ENCODE peak calls at places on chromosome 1, in nine cellular contexts. One of them, this sample, is unnamed.

GRCh38 chr1:243525085-243525487 is 269.2 kb downstream of the SDCCAG8 start:
- DNase-seq in brain microvascular endothelial cell: peak; percentile 53
- DNase-seq in fibroblast of mammary gland: peak; percentile 90
- DNase-seq in pancreas: no peak
- DNase-seq in fibroblast of lung: peak; percentile 63
- DNase-seq in mesendoderm: no peak
- DNase-seq in cardiac fibroblast: peak; percentile 91
- DNase-seq in uterus: no peak
- DNase-seq in left ventricle myocardium inferior: no peak
- DNase-seq in this sample: no peak

GRCh38 chr1:168454211-168454815 is 89.5 kb downstream of the XCL2 start:
- DNase-seq in brain microvascular endothelial cell: no peak
- DNase-seq in fibroblast of mammary gland: peak; percentile 87
- DNase-seq in pancreas: no peak
- DNase-seq in fibroblast of lung: no peak
- DNase-seq in mesendoderm: no peak
- DNase-seq in cardiac fibroblast: no peak
- DNase-seq in uterus: no peak
- DNase-seq in left ventricle myocardium inferior: no peak
- DNase-seq in this sample: no peak

GRCh38 chr1:239987103-239987745 is 104.5 kb upstream of the FMN2 start:
- DNase-seq in brain microvascular endothelial cell: peak; percentile 67
- DNase-seq in fibroblast of mammary gland: peak; percentile 65
- DNase-seq in pancreas: no peak
- DNase-seq in fibroblast of lung: peak; percentile 70
- DNase-seq in mesendoderm: peak; percentile 32
- DNase-seq in cardiac fibroblast: peak; percentile 73
- DNase-seq in uterus: no peak
- DNase-seq in left ventricle myocardium inferior: no peak
- DNase-seq in this sample: no peak

GRCh38 chr1:196464545-196464944 is 143.7 kb downstream of the KCNT2 start:
- DNase-seq in brain microvascular endothelial cell: peak; percentile 14
- DNase-seq in fibroblast of mammary gland: peak; percentile 49
- DNase-seq in pancreas: no peak
- DNase-seq in fibroblast of lung: peak; percentile 67
- DNase-seq in mesendoderm: no peak
- DNase-seq in cardiac fibroblast: no peak
- DNase-seq in uterus: no peak
- DNase-seq in left ventricle myocardium inferior: no peak
- DNase-seq in this sample: no peak

GRCh38 chr1:100034465-100034864 is 64.7 kb downstream of the SLC35A3 start:
- DNase-seq in brain microvascular endothelial cell: no peak
- DNase-seq in fibroblast of mammary gland: peak; percentile 47
- DNase-seq in pancreas: no peak
- DNase-seq in fibroblast of lung: peak; percentile 57
- DNase-seq in mesendoderm: peak; percentile 64
- DNase-seq in cardiac fibroblast: peak; percentile 53
- DNase-seq in uterus: no peak
- DNase-seq in left ventricle myocardium inferior: no peak
- DNase-seq in this sample: no peak

GRCh38 chr1:187685338-187685737 is 856.6 kb downstream of the PLA2G4A start:
- DNase-seq in brain microvascular endothelial cell: peak; percentile 14
- DNase-seq in fibroblast of mammary gland: peak; percentile 59
- DNase-seq in pancreas: no peak
- DNase-seq in fibroblast of lung: peak; percentile 83
- DNase-seq in mesendoderm: no peak
- DNase-seq in cardiac fibroblast: peak; percentile 61
- DNase-seq in uterus: no peak
- DNase-seq in left ventricle myocardium inferior: no peak
- DNase-seq in this sample: no peak

GRCh38 chr1:57411262-57411661 is 12.6 kb downstream of the DAB1 start:
- DNase-seq in brain microvascular endothelial cell: no peak
- DNase-seq in fibroblast of mammary gland: peak; percentile 14
- DNase-seq in pancreas: no peak
- DNase-seq in fibroblast of lung: peak; percentile 46
- DNase-seq in mesendoderm: peak; percentile 72
- DNase-seq in cardiac fibroblast: peak; percentile 2
- DNase-seq in uterus: no peak
- DNase-seq in left ventricle myocardium inferior: no peak
- DNase-seq in this sample: no peak

GRCh38 chr1:93123141-93123783 is 44.2 kb downstream of the MTF2 start:
- DNase-seq in brain microvascular endothelial cell: peak; percentile 40
- DNase-seq in fibroblast of mammary gland: no peak
- DNase-seq in pancreas: no peak
- DNase-seq in fibroblast of lung: peak; percentile 33
- DNase-seq in mesendoderm: no peak
- DNase-seq in cardiac fibroblast: no peak
- DNase-seq in uterus: no peak
- DNase-seq in left ventricle myocardium inferior: no peak
- DNase-seq in this sample: no peak

GRCh38 chr1:54069792-54070548 is 16.6 kb downstream of the TCEANC2 start:
- DNase-seq in brain microvascular endothelial cell: peak; percentile 49
- DNase-seq in fibroblast of mammary gland: peak; percentile 64
- DNase-seq in pancreas: no peak
- DNase-seq in fibroblast of lung: peak; percentile 74
- DNase-seq in mesendoderm: peak; percentile 57
- DNase-seq in cardiac fibroblast: peak; percentile 71
- DNase-seq in uterus: no peak
- DNase-seq in left ventricle myocardium inferior: no peak
- DNase-seq in this sample: no peak

GRCh38 chr1:166588741-166589140 is 250.5 kb upstream of the POGK start:
- DNase-seq in brain microvascular endothelial cell: no peak
- DNase-seq in fibroblast of mammary gland: no peak
- DNase-seq in pancreas: no peak
- DNase-seq in fibroblast of lung: no peak
- DNase-seq in mesendoderm: no peak
- DNase-seq in cardiac fibroblast: no peak
- DNase-seq in uterus: no peak
- DNase-seq in left ventricle myocardium inferior: no peak
- DNase-seq in this sample: no peak

GRCh38 chr1:154154534-154155181 is at the start of gene NUP210L:
- DNase-seq in brain microvascular endothelial cell: peak; percentile 17
- DNase-seq in fibroblast of mammary gland: peak; percentile 44
- DNase-seq in pancreas: no peak
- DNase-seq in fibroblast of lung: peak; percentile 74
- DNase-seq in mesendoderm: peak; percentile 83
- DNase-seq in cardiac fibroblast: peak; percentile 53
- DNase-seq in uterus: peak; percentile 59
- DNase-seq in left ventricle myocardium inferior: peak; percentile 92
- DNase-seq in this sample: peak; percentile 90

GRCh38 chr1:980137-980571 is 1.7 kb downstream of the PERM1 start:
- DNase-seq in brain microvascular endothelial cell: no peak
- DNase-seq in fibroblast of mammary gland: no peak
- DNase-seq in pancreas: no peak
- DNase-seq in fibroblast of lung: no peak
- DNase-seq in mesendoderm: no peak
- DNase-seq in cardiac fibroblast: no peak
- DNase-seq in uterus: no peak
- DNase-seq in left ventricle myocardium inferior: no peak
- DNase-seq in this sample: no peak

GRCh38 chr1:16968372-16968771 is 12.0 kb downstream of the MFAP2 start:
- DNase-seq in brain microvascular endothelial cell: no peak
- DNase-seq in fibroblast of mammary gland: no peak
- DNase-seq in pancreas: no peak
- DNase-seq in fibroblast of lung: no peak
- DNase-seq in mesendoderm: no peak
- DNase-seq in cardiac fibroblast: no peak
- DNase-seq in uterus: no peak
- DNase-seq in left ventricle myocardium inferior: no peak
- DNase-seq in this sample: no peak

GRCh38 chr1:36175137-36176095 is 19.5 kb downstream of the MAP7D1 start:
- DNase-seq in brain microvascular endothelial cell: peak; percentile 48
- DNase-seq in fibroblast of mammary gland: no peak
- DNase-seq in pancreas: peak; percentile 74
- DNase-seq in fibroblast of lung: peak; percentile 49
- DNase-seq in mesendoderm: peak; percentile 88
- DNase-seq in cardiac fibroblast: peak; percentile 53
- DNase-seq in uterus: no peak
- DNase-seq in left ventricle myocardium inferior: peak; percentile 61
- DNase-seq in this sample: peak; percentile 81

GRCh38 chr1:67590329-67590728 is 94.7 kb upstream of the GADD45A start:
- DNase-seq in brain microvascular endothelial cell: peak; percentile 26
- DNase-seq in fibroblast of mammary gland: peak; percentile 25
- DNase-seq in pancreas: no peak
- DNase-seq in fibroblast of lung: peak; percentile 31
- DNase-seq in mesendoderm: no peak
- DNase-seq in cardiac fibroblast: peak; percentile 61
- DNase-seq in uterus: peak; percentile 72
- DNase-seq in left ventricle myocardium inferior: no peak
- DNase-seq in this sample: peak; percentile 73

GRCh38 chr1:86156571-86157455 is at the start of gene COL24A1:
- DNase-seq in brain microvascular endothelial cell: peak; percentile 54
- DNase-seq in fibroblast of mammary gland: peak; percentile 56
- DNase-seq in pancreas: no peak
- DNase-seq in fibroblast of lung: peak; percentile 71
- DNase-seq in mesendoderm: peak; percentile 87
- DNase-seq in cardiac fibroblast: peak; percentile 38
- DNase-seq in uterus: peak; percentile 22
- DNase-seq in left ventricle myocardium inferior: peak; percentile 44
- DNase-seq in this sample: peak; percentile 84

GRCh38 chr1:153613406-153613805 is 469 bp upstream of the S100A16 start:
- DNase-seq in brain microvascular endothelial cell: no peak
- DNase-seq in fibroblast of mammary gland: no peak
- DNase-seq in pancreas: no peak
- DNase-seq in fibroblast of lung: no peak
- DNase-seq in mesendoderm: no peak
- DNase-seq in cardiac fibroblast: no peak
- DNase-seq in uterus: no peak
- DNase-seq in left ventricle myocardium inferior: no peak
- DNase-seq in this sample: no peak

GRCh38 chr1:200180821-200181220 is 153.3 kb downstream of the NR5A2 start:
- DNase-seq in brain microvascular endothelial cell: peak; percentile 14
- DNase-seq in fibroblast of mammary gland: peak; percentile 90
- DNase-seq in pancreas: peak; percentile 48
- DNase-seq in fibroblast of lung: peak; percentile 80
- DNase-seq in mesendoderm: no peak
- DNase-seq in cardiac fibroblast: peak; percentile 76
- DNase-seq in uterus: no peak
- DNase-seq in left ventricle myocardium inferior: no peak
- DNase-seq in this sample: no peak

GRCh38 chr1:171666114-171666769 is 13.8 kb upstream of the MYOC start:
- DNase-seq in brain microvascular endothelial cell: no peak
- DNase-seq in fibroblast of mammary gland: no peak
- DNase-seq in pancreas: no peak
- DNase-seq in fibroblast of lung: no peak
- DNase-seq in mesendoderm: no peak
- DNase-seq in cardiac fibroblast: no peak
- DNase-seq in uterus: no peak
- DNase-seq in left ventricle myocardium inferior: no peak
- DNase-seq in this sample: peak; percentile 73

GRCh38 chr1:171664976-171665375 is 12.5 kb upstream of the MYOC start:
- DNase-seq in brain microvascular endothelial cell: no peak
- DNase-seq in fibroblast of mammary gland: peak; percentile 14
- DNase-seq in pancreas: no peak
- DNase-seq in fibroblast of lung: no peak
- DNase-seq in mesendoderm: peak; percentile 40
- DNase-seq in cardiac fibroblast: peak; percentile 11
- DNase-seq in uterus: no peak
- DNase-seq in left ventricle myocardium inferior: no peak
- DNase-seq in this sample: no peak

GRCh38 chr1:171663854-171664550 is 11.5 kb upstream of the MYOC start:
- DNase-seq in brain microvascular endothelial cell: no peak
- DNase-seq in fibroblast of mammary gland: peak; percentile 14
- DNase-seq in pancreas: no peak
- DNase-seq in fibroblast of lung: no peak
- DNase-seq in mesendoderm: peak; percentile 33
- DNase-seq in cardiac fibroblast: no peak
- DNase-seq in uterus: no peak
- DNase-seq in left ventricle myocardium inferior: no peak
- DNase-seq in this sample: no peak

GRCh38 chr1:171670739-171671138 is 18.3 kb upstream of the MYOC start:
- DNase-seq in brain microvascular endothelial cell: no peak
- DNase-seq in fibroblast of mammary gland: no peak
- DNase-seq in pancreas: no peak
- DNase-seq in fibroblast of lung: no peak
- DNase-seq in mesendoderm: no peak
- DNase-seq in cardiac fibroblast: no peak
- DNase-seq in uterus: no peak
- DNase-seq in left ventricle myocardium inferior: no peak
- DNase-seq in this sample: no peak

DNA sequence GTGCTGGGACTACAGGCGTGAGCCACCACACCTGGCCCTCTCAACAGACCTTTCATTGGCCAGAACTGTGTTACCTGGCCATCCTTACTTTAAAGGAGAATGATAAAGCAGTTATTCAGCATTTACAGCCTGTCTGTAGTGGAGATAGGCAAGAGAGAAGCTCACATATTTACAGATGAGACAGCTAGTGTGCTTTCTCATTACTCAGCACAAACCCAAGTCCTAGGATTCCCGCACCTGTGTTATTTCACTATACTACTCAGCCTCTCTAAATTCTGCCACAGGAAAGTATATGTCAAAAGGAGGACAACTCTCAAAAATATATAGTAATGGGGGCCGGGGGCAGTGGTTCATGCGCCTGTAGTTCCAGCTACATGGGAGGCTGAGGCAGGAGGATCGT is 15.9 kb upstream of the MYOC start:
- DNase-seq in brain microvascular endothelial cell: no peak
- DNase-seq in fibroblast of mammary gland: no peak
- DNase-seq in pancreas: no peak
- DNase-seq in fibroblast of lung: no peak
- DNase-seq in mesendoderm: no peak
- DNase-seq in cardiac fibroblast: no peak
- DNase-seq in uterus: no peak
- DNase-seq in left ventricle myocardium inferior: no peak
- DNase-seq in this sample: no peak
- H3K4me3 ChIP-seq in brain microvascular endothelial cell: no peak overlapping the region
- H3K4me3 ChIP-seq in fibroblast of mammary gland: no peak overlapping the region
- H3K4me3 ChIP-seq in pancreas: no peak overlapping the region
- H3K4me3 ChIP-seq in fibroblast of lung: no peak overlapping the region
- H3K4me3 ChIP-seq in mesendoderm: no peak overlapping the region
- H3K4me3 ChIP-seq in cardiac fibroblast: no peak overlapping the region
- H3K4me3 ChIP-seq in uterus: no peak overlapping the region
- H3K4me3 ChIP-seq in left ventricle myocardium inferior: no peak overlapping the region
- H3K4me3 ChIP-seq in this sample: no peak overlapping the region

GRCh38 chr1:47229031-47229831 is 2.8 kb downstream of the TAL1 start:
- DNase-seq in brain microvascular endothelial cell: no peak
- DNase-seq in fibroblast of mammary gland: no peak
- DNase-seq in pancreas: no peak
- DNase-seq in fibroblast of lung: no peak
- DNase-seq in mesendoderm: no peak
- DNase-seq in cardiac fibroblast: no peak
- DNase-seq in uterus: peak; percentile 25
- DNase-seq in left ventricle myocardium inferior: no peak
- DNase-seq in this sample: no peak
- H3K4me3 ChIP-seq in brain microvascular endothelial cell: no peak overlapping the region
- H3K4me3 ChIP-seq in fibroblast of mammary gland: no peak overlapping the region
- H3K4me3 ChIP-seq in pancreas: no peak overlapping the region
- H3K4me3 ChIP-seq in fibroblast of lung: no peak overlapping the region
- H3K4me3 ChIP-seq in mesendoderm: no peak overlapping the region
- H3K4me3 ChIP-seq in cardiac fibroblast: no peak overlapping the region
- H3K4me3 ChIP-seq in uterus: no peak overlapping the region
- H3K4me3 ChIP-seq in left ventricle myocardium inferior: peak overlapping the region; percentile 68
- H3K4me3 ChIP-seq in this sample: no peak overlapping the region

GRCh38 chr1:3063379-3064295 is 5.4 kb upstream of the PRDM16 start:
- DNase-seq in brain microvascular endothelial cell: no peak
- DNase-seq in fibroblast of mammary gland: no peak
- DNase-seq in pancreas: no peak
- DNase-seq in fibroblast of lung: no peak
- DNase-seq in mesendoderm: no peak
- DNase-seq in cardiac fibroblast: no peak
- DNase-seq in uterus: no peak
- DNase-seq in left ventricle myocardium inferior: no peak
- DNase-seq in this sample: peak; percentile 56
- H3K4me3 ChIP-seq in brain microvascular endothelial cell: no peak overlapping the region
- H3K4me3 ChIP-seq in fibroblast of mammary gland: no peak overlapping the region
- H3K4me3 ChIP-seq in pancreas: no peak overlapping the region
- H3K4me3 ChIP-seq in fibroblast of lung: no peak overlapping the region
- H3K4me3 ChIP-seq in mesendoderm: no peak overlapping the region
- H3K4me3 ChIP-seq in cardiac fibroblast: no peak overlapping the region
- H3K4me3 ChIP-seq in uterus: no peak overlapping the region
- H3K4me3 ChIP-seq in left ventricle myocardium inferior: peak overlapping the region; percentile 46
- H3K4me3 ChIP-seq in this sample: peak overlapping the region; percentile 2

GRCh38 chr1:19814681-19815503 is at the start of gene RNF186:
- DNase-seq in brain microvascular endothelial cell: no peak
- DNase-seq in fibroblast of mammary gland: no peak
- DNase-seq in pancreas: peak; percentile 94
- DNase-seq in fibroblast of lung: no peak
- DNase-seq in mesendoderm: no peak
- DNase-seq in cardiac fibroblast: no peak
- DNase-seq in uterus: no peak
- DNase-seq in left ventricle myocardium inferior: no peak
- DNase-seq in this sample: no peak
- H3K4me3 ChIP-seq in brain microvascular endothelial cell: no peak within 1 kb of the TSS
- H3K4me3 ChIP-seq in fibroblast of mammary gland: no peak within 1 kb of the TSS
- H3K4me3 ChIP-seq in pancreas: peak within 1 kb of the TSS; percentile 30
- H3K4me3 ChIP-seq in fibroblast of lung: no peak within 1 kb of the TSS
- H3K4me3 ChIP-seq in mesendoderm: no peak within 1 kb of the TSS
- H3K4me3 ChIP-seq in cardiac fibroblast: no peak within 1 kb of the TSS
- H3K4me3 ChIP-seq in uterus: no peak within 1 kb of the TSS
- H3K4me3 ChIP-seq in left ventricle myocardium inferior: no peak within 1 kb of the TSS
- H3K4me3 ChIP-seq in this sample: no peak within 1 kb of the TSS